ENCODE peak calls at places on chromosome 4, in seven cellular contexts. Z is brain microvascular endothelial cell, J is AG10803, G is adrenal gland, E is lung, T is GM23248, X is H7. U is an unnamed sample.

GRCh38 chr4:4254179-4254578 is 6.2 kb upstream of the TMEM128 start:
- DNase-seq in E (no peak), G (no peak), J (no peak), Z (no peak), T (no peak), X (no peak), U (no peak)

GRCh38 chr4:189021831-189022230 is 882.6 kb downstream of the TRIML1 start:
- DNase-seq in X (peak; percentile 20), G (peak; percentile 26), Z (peak; percentile 45), T (peak; percentile 7), E (no peak), J (peak; percentile 29), U (no peak)

GRCh38 chr4:1038948-1039492 is 27.6 kb downstream of the FGFRL1 start:
- DNase-seq in X (no peak), G (no peak), E (no peak), J (no peak), Z (no peak), T (no peak), U (no peak)

GRCh38 chr4:165560941-165561340 is 182.1 kb downstream of the CPE start:
- DNase-seq in Z (peak; percentile 3), G (no peak), J (no peak), E (no peak), X (no peak), T (no peak), U (no peak)

GRCh38 chr4:140135529-140136021 is 18.4 kb downstream of the MAML3 start:
- DNase-seq in G (peak; percentile 58), E (no peak), J (peak; percentile 75), Z (no peak), X (no peak), T (peak; percentile 36), U (no peak)

GRCh38 chr4:51842167-51842553 is 793 bp upstream of the DCUN1D4 start:
- DNase-seq in Z (no peak), E (no peak), G (peak; percentile 40), X (peak; percentile 30), T (peak; percentile 57), J (peak; percentile 25), U (no peak)

GRCh38 chr4:141009931-141010330 is 123.3 kb downstream of the RNF150 start:
- DNase-seq in E (no peak), G (no peak), Z (no peak), X (no peak), J (no peak), T (no peak), U (no peak)

GRCh38 chr4:42512226-42512625 is 114.9 kb downstream of the SHISA3 start:
- DNase-seq in T (no peak), X (peak; percentile 5), E (no peak), Z (no peak), G (no peak), J (no peak), U (no peak)

GRCh38 chr4:89146196-89146595 is 34.9 kb downstream of the TIGD2 start:
- DNase-seq in Z (no peak), E (no peak), G (no peak), X (no peak), J (no peak), T (no peak), U (no peak)

GRCh38 chr4:24878256-24879016 is 34.4 kb downstream of the CCDC149 start:
- DNase-seq in T (no peak), E (no peak), X (peak; percentile 26), G (no peak), J (no peak), Z (no peak), U (no peak)

GRCh38 chr4:74968456-74969164 is 35.7 kb downstream of the PARM1 start:
- DNase-seq in G (no peak), J (no peak), E (no peak), Z (no peak), T (no peak), X (no peak), U (no peak)

GRCh38 chr4:99043346-99043745 is 45.2 kb downstream of the ADH5 start:
- DNase-seq in X (no peak), G (no peak), T (no peak), J (no peak), E (no peak), Z (no peak), U (no peak)

GRCh38 chr4:155207534-155208257 is 740 bp upstream of the NPY2R start:
- DNase-seq in T (no peak), Z (no peak), J (no peak), E (no peak), G (no peak), X (peak; percentile 48), U (no peak)

GRCh38 chr4:68717999-68718398 is 47.5 kb upstream of the UGT2B15 start:
- DNase-seq in Z (no peak), E (no peak), X (no peak), T (no peak), G (no peak), J (no peak), U (no peak)

GRCh38 chr4:7909966-7910720 is 29.5 kb downstream of the AFAP1 start:
- DNase-seq in G (no peak), T (peak; percentile 82), X (no peak), J (peak; percentile 83), Z (no peak), E (no peak), U (no peak)

GRCh38 chr4:184397516-184398163 is 76.7 kb downstream of the IRF2 start:
- DNase-seq in G (peak; percentile 66), Z (no peak), X (no peak), J (no peak), E (no peak), T (peak; percentile 7), U (no peak)

GRCh38 chr4:3683744-3684421 is 82.3 kb upstream of the ADRA2C start:
- DNase-seq in E (no peak), T (no peak), G (no peak), X (peak; percentile 56), J (no peak), Z (no peak), U (no peak)

GRCh38 chr4:15912236-15912635 is 26.3 kb downstream of the FGFBP1 start:
- DNase-seq in J (no peak), E (no peak), G (no peak), X (no peak), Z (peak; percentile 52), T (peak; percentile 8), U (no peak)

GRCh38 chr4:185559913-185560281 is 24.6 kb upstream of the PDLIM3 start:
- DNase-seq in X (no peak), G (no peak), Z (peak; percentile 84), T (peak; percentile 51), J (peak; percentile 9), E (no peak), U (no peak)

GRCh38 chr4:150782311-150782710 is 200.4 kb downstream of the MAB21L2 start:
- DNase-seq in G (peak; percentile 44), X (no peak), Z (peak; percentile 53), E (no peak), J (no peak), T (no peak), U (no peak)

GRCh38 chr4:169906104-169906503 is 120.1 kb downstream of the MFAP3L start:
- DNase-seq in E (no peak), Z (no peak), G (no peak), T (no peak), X (no peak), J (peak; percentile 3), U (no peak)

GRCh38 chr4:56505269-56506109 is at the start of gene ARL9:
- DNase-seq in J (peak; percentile 40), G (peak; percentile 67), T (peak; percentile 85), Z (peak; percentile 69), E (peak; percentile 39), X (peak; percentile 82), U (peak; percentile 45)
- H3K4me3 ChIP-seq in J (peak within 1 kb of the TSS; percentile 66), G (peak within 1 kb of the TSS; percentile 68), T (peak within 1 kb of the TSS; percentile 89), Z (peak within 1 kb of the TSS; percentile 72), E (peak within 1 kb of the TSS; percentile 27), X (peak within 1 kb of the TSS; percentile 56), U (peak within 1 kb of the TSS; percentile 52)

GRCh38 chr4:20252656-20253271 is 1.1 kb downstream of the SLIT2 start:
- DNase-seq in G (peak; percentile 57), J (peak; percentile 43), E (peak; percentile 35), Z (no peak), T (peak; percentile 67), X (peak; percentile 62), U (no peak)
- H3K4me3 ChIP-seq in G (peak overlapping the region; percentile 60), J (peak overlapping the region; percentile 89), E (peak overlapping the region; percentile 48), Z (peak overlapping the region; percentile 73), T (peak overlapping the region; percentile 82), X (peak overlapping the region; percentile 63), U (no peak overlapping the region)

GRCh38 chr4:13545394-13545808 is 1.1 kb upstream of the NKX3-2 start:
- DNase-seq in T (no peak), X (no peak), E (no peak), Z (no peak), G (no peak), J (no peak), U (no peak)
- H3K4me3 ChIP-seq in T (peak overlapping the region; percentile 83), X (no peak overlapping the region), E (no peak overlapping the region), Z (peak overlapping the region; percentile 56), G (no peak overlapping the region), J (no peak overlapping the region), U (peak overlapping the region; percentile 48)

GRCh38 chr4:48268956-48269860 is at the start of gene TEC:
- DNase-seq in T (peak; percentile 49), G (peak; percentile 72), X (peak; percentile 81), E (peak; percentile 70), J (peak; percentile 5), Z (no peak), U (peak; percentile 6)

GRCh38 chr4:48271626-48272025 is 2.0 kb upstream of the TEC start:
- DNase-seq in T (no peak), G (no peak), E (no peak), Z (no peak), X (no peak), J (no peak), U (no peak)

GRCh38 chr4:48271048-48271452 is 1.4 kb upstream of the TEC start:
- DNase-seq in X (no peak), E (no peak), G (no peak), J (no peak), Z (no peak), T (no peak), U (no peak)

GRCh38 chr4:48269861-48270515 is 350 bp upstream of the TEC start:
- DNase-seq in G (peak; percentile 96), X (peak; percentile 98), J (peak; percentile 53), E (peak; percentile 96), Z (peak; percentile 59), T (peak; percentile 82), U (peak; percentile 75)

DNA sequence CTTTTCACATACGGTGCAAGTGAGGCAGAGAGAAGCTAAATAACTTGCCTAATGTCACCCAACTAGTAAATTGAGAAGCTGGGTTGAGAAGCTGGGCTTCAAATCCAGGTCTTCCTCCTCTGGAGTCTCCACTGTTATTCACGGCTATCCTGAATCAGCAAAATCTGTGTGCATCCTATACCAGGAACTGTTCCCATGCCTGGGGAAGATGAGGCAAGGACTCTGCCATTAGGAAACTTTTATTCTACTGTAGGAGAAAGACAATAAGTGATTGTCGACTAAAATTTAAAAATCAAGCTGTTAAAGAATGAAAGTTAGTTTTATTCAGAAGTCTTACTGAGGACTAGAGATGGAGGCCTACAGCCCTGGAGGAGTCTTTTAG is 869 bp upstream of the TEC start:
- DNase-seq in X (peak; percentile 17), E (no peak), J (no peak), T (no peak), G (no peak), Z (no peak), U (no peak)
- H3K4me3 ChIP-seq in X (peak overlapping the region; percentile 60), E (no peak overlapping the region), J (no peak overlapping the region), T (peak overlapping the region; percentile 77), G (peak overlapping the region; percentile 73), Z (no peak overlapping the region), U (peak overlapping the region; percentile 86)